ENCODE peak calls at places on chromosome 14, in seven cellular contexts. B is AG10803, E is esophagus squamous epithelium, C is K562, I is IMR-90, R is cardiac muscle cell, V is uterus. W is an unnamed sample.

GRCh38 chr14:101442451-101442850 is 118.8 kb upstream of the DIO3 start:
- DNase-seq in B (no peak), E (no peak), C (no peak), I (no peak), R (no peak), V (no peak), W (no peak)

GRCh38 chr14:54866588-54866987 is 36.0 kb downstream of the GCH1 start:
- DNase-seq in B (no peak), E (no peak), C (no peak), I (peak), R (no peak), V (no peak), W (no peak)

GRCh38 chr14:32470161-32470705 is 141.1 kb downstream of the AKAP6 start:
- DNase-seq in B (no peak), E (no peak), C (no peak), I (peak), R (no peak), V (no peak), W (no peak)

GRCh38 chr14:104141621-104142091 is 3.3 kb downstream of the KIF26A start:
- DNase-seq in B (no peak), E (no peak), C (no peak), I (no peak), R (no peak), V (no peak), W (peak)

GRCh38 chr14:82385043-82385442 is 851.4 kb upstream of the SEL1L start:
- DNase-seq in B (no peak), E (no peak), C (no peak), I (no peak), R (no peak), V (no peak), W (no peak)

GRCh38 chr14:75518625-75519024 is 3.6 kb upstream of the BATF start:
- DNase-seq in B (no peak), E (no peak), C (peak), I (no peak), R (peak), V (no peak), W (no peak)

GRCh38 chr14:91344107-91344506 is 73.5 kb downstream of the CCDC88C start:
- DNase-seq in B (no peak), E (no peak), C (no peak), I (no peak), R (no peak), V (no peak), W (no peak)

GRCh38 chr14:105690671-105691070 is 164.3 kb downstream of the TMEM121 start:
- DNase-seq in B (no peak), E (no peak), C (no peak), I (no peak), R (no peak), V (no peak), W (no peak)

GRCh38 chr14:75399819-75400678 is 27.8 kb upstream of the JDP2 start:
- DNase-seq in B (peak), E (peak), C (no peak), I (no peak), R (no peak), V (peak), W (peak)

GRCh38 chr14:34098045-34098984 is 147.4 kb upstream of the EGLN3 start:
- DNase-seq in B (peak), E (no peak), C (peak), I (peak), R (peak), V (peak), W (peak)

GRCh38 chr14:30227436-30227835 is 299.8 kb upstream of the PRKD1 start:
- DNase-seq in B (peak), E (no peak), C (no peak), I (peak), R (no peak), V (no peak), W (peak)

GRCh38 chr14:30223385-30223785 is 295.7 kb upstream of the PRKD1 start:
- DNase-seq in B (peak), E (no peak), C (no peak), I (peak), R (no peak), V (peak), W (peak)

GRCh38 chr14:30221546-30221945 is 293.9 kb upstream of the PRKD1 start:
- DNase-seq in B (no peak), E (no peak), C (no peak), I (no peak), R (no peak), V (no peak), W (no peak)

GRCh38 chr14:30225171-30225570 is 297.5 kb upstream of the PRKD1 start:
- DNase-seq in B (no peak), E (no peak), C (no peak), I (no peak), R (no peak), V (peak), W (no peak)

GRCh38 chr14:30223966-30224365 is 296.3 kb upstream of the PRKD1 start:
- DNase-seq in B (no peak), E (no peak), C (no peak), I (no peak), R (no peak), V (peak), W (no peak)
- H3K4me3 ChIP-seq in B (no peak), E (no peak), C (no peak), I (no peak), R (no peak), V (no peak), W (no peak)

DNA sequence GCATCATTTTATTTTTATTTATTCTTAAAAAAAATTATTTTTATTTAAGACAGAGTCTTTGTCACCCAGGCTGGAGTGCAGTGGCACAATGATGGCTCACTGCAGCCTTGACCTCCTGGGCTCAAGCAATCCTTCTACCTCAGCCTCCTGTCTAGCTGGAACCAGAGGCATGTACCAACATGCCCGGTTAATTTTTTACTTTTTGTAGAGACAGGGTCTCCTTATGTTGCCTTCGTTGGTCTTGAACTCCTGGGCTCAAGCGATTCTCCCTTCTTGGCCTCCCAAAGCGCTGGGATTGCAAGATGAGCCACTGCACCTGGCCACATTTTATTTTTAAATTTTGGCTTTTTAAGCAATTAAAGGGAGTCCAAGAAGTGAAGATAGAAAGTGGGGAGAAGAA is 21.4 kb downstream of the TTC6 start:
- DNase-seq in B (no peak), E (no peak), C (no peak), I (no peak), R (no peak), V (no peak), W (no peak)
- H3K4me3 ChIP-seq in B (no peak), E (no peak), C (no peak), I (no peak), R (no peak), V (no peak), W (no peak)

GRCh38 chr14:65170318-65170717 is 68.0 kb upstream of the MAX start:
- DNase-seq in B (no peak), E (no peak), C (no peak), I (no peak), R (no peak), V (no peak), W (no peak)
- H3K4me3 ChIP-seq in B (peak), E (peak), C (no peak), I (no peak), R (no peak), V (no peak), W (peak)

DNA sequence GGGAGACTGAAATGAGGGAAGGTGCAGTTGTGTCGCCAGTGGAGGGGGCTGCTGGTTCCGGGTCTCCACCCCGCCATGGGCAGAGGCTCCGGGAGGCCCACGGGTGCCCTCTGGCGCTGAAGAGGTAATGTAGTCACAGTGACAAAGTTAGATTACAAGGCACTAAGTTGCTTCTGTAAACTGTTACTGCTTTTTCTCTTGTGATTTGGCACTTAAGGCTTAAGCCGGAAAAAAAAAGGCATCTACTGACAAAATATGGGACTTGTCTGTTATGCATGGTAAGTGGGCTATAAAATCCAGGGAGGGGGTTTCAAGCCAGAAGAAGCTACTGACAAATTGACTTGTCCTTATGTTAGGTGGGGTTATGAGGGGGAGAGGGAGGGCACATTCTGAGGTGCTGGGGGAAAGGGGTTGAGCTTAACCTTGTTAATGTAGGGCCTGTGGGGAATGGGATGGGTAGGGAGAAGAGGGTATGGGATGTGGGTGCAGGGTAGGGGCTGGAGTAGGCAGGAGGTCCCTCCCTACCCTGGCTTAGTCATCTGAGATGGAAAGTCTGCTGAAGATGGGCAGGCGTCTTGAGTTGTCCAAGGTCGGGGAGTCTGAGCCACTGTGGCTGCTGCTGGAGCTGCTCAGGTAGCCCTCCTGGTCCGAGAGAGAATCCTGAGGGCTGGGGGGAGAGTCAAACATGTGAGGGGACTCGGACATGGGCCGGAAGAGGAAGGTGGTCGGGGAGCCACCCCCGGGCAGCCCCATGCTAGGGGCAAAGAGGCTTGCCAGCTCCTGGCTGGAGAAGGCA is 3.7 kb downstream of the ZFP36L1 start:
- DNase-seq in B (peak), E (peak), C (peak), I (peak), R (peak), V (peak), W (peak)
- H3K4me3 ChIP-seq in B (peak), E (peak), C (no peak), I (peak), R (peak), V (peak), W (peak)

DNA sequence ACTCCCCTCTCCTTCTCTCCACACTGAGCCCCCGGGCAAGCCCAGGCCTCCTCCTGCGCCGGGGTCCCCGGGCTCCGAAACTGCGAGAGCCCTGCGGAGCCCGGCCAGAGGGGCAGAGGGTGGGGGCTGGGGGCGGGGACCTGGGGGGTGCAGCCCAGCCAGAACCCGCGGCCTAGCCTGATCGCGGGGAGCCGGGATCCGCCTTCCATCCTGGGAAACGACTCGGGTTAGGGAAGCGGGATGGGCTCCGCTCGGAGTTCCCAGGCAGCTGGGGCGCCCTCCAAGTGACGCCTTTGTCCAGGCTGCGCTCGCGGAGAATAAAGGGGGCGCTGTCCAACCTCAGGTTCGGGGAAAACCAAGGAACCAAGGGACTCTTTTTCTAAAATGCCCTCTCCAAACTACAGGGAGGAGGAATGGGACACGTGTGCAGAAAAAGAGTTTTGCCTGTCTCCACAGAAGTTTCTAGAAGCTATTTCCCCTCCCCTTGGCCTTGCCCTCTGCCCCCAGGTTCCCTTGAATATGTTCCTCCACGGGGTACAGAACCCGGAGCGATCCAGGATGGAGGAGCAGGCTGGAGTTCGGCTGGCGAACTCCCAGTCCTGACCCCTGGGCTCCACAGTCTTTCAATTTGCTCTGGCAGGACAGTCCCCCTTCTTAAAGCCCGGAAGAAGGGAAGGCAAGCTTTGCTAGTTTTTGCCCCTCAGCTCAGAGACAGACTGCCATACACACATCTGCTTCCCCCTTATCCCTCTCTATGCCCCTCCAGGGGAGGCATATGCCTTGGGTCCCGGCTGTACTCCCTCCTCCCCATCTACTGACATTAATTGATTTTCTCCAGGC is 13.9 kb downstream of the NKX2-1 start:
- DNase-seq in B (no peak), E (no peak), C (no peak), I (no peak), R (peak), V (no peak), W (no peak)
- H3K4me3 ChIP-seq in B (no peak), E (peak), C (no peak), I (no peak), R (no peak), V (no peak), W (no peak)

GRCh38 chr14:26841361-26841760 is 243.5 kb upstream of the NOVA1 start:
- DNase-seq in B (no peak), E (no peak), C (no peak), I (no peak), R (no peak), V (no peak), W (no peak)
- H3K4me3 ChIP-seq in B (no peak), E (no peak), C (no peak), I (no peak), R (no peak), V (no peak), W (no peak)

W was measured in heart left ventricle.